ENCODE peak calls at places on chromosomes 13 and 19, in four cellular contexts. Y is HepG2, B is SK-N-SH, T is HCT116. I is an unnamed sample.

GRCh38 chr19:2278504-2279158 is 3.3 kb downstream of the PEAK3 start:
- DNase-seq in Y (no peak), B (peak), T (no peak), I (no peak)

GRCh38 chr13:50679321-50679720 is 164.2 kb downstream of the DLEU7 start:
- DNase-seq in Y (no peak), B (no peak), T (no peak), I (no peak)

GRCh38 chr19:27774827-27775226 is 1438.1 kb downstream of the UQCRFS1 start:
- DNase-seq in Y (peak), B (no peak), T (no peak), I (peak)

GRCh38 chr13:33116321-33117010 is 100.2 kb downstream of the KL start:
- DNase-seq in Y (peak), B (no peak), T (no peak), I (no peak)

GRCh38 chr19:43464089-43464775 is 1.2 kb downstream of the LYPD3 start:
- DNase-seq in Y (no peak), B (peak), T (no peak), I (peak)

GRCh38 chr13:90118467-90119071 is 1228.9 kb upstream of the MIR17HG start:
- DNase-seq in Y (no peak), B (no peak), T (no peak), I (no peak)

GRCh38 chr19:8306235-8307054 is 1.7 kb downstream of the CD320 start:
- DNase-seq in Y (no peak), B (no peak), T (no peak), I (peak)

GRCh38 chr19:50060107-50060506 is 34.3 kb downstream of the ZNF473 start:
- DNase-seq in Y (no peak), B (no peak), T (no peak), I (no peak)

GRCh38 chr19:2338055-2338615 is 9.7 kb downstream of the SPPL2B start:
- DNase-seq in Y (no peak), B (no peak), T (no peak), I (no peak)

GRCh38 chr13:104001766-104002165 is 935.5 kb upstream of the SLC10A2 start:
- DNase-seq in Y (no peak), B (no peak), T (no peak), I (no peak)

GRCh38 chr13:41458187-41458938 is 1.0 kb downstream of the RGCC start:
- DNase-seq in Y (no peak), B (peak), T (no peak), I (peak)
- TF ChIP-seq ELF1 in Y (no peak), B (no peak), T (no peak), I (no peak)

GRCh38 chr13:24985102-24985501 is 110.8 kb upstream of the PABPC3 start:
- DNase-seq in Y (no peak), B (no peak), T (no peak), I (no peak)
- TF ChIP-seq ELF1 in Y (no peak), B (no peak), T (no peak), I (no peak)

DNA sequence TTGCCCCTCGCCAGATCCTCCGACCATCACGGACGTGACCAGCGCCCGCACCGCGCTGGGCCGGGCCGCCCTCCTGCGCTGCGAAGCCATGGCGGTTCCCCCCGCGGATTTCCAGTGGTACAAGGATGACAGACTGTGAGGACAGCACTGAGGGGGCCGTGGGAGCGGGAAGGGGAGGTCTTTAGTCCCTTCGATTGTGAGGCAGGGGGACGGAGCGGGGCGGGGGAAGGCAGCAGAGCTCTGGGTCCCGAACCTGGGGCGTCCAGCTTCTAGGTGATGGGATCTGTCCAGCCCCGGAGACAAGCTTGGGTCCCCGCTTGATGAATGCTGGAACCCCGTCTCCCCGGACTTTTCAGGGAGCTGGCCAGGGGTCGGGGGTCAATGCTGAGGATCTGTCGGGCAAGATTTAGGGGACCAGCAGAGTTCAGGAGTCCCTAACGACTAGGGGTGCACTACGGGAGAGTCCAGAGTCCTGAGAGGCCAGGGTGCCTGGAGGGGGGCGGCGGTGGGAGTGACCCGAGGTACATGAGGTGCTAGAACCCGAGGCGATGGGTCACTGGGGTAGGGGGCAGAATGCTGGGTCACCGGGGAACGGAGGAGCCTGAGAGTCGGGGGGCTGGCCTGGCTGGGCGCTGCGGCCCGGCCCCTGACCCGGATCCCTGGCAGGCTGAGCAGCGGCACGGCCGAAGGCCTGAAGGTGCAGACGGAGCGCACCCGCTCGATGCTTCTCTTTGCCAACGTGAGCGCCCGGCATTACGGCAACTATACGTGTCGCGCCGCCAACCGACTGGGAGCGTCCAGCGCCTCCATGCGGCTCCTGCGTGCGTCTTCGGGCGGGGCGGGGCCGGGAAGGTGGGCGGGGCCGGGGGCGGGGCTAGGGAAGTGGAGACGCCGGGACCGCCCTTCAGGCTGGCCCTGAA is 14.6 kb downstream of the VSIG10L start:
- DNase-seq in Y (peak), B (no peak), T (no peak), I (peak)
- TF ChIP-seq ELF1 in Y (no peak), B (no peak), T (no peak), I (no peak)

GRCh38 chr13:22927008-22927393 is 253.8 kb upstream of the SGCG start:
- DNase-seq in Y (no peak), B (no peak), T (no peak), I (no peak)
- TF ChIP-seq ELF1 in Y (no peak), B (no peak), T (no peak), I (no peak)

GRCh38 chr13:86562876-86563275 is 763.7 kb upstream of the SLITRK6 start:
- DNase-seq in Y (no peak), B (no peak), T (no peak), I (no peak)
- TF ChIP-seq ELF1 in Y (no peak), B (no peak), T (no peak), I (no peak)

GRCh38 chr19:33767898-33768413 is 28.7 kb upstream of the KCTD15 start:
- DNase-seq in Y (peak), B (no peak), T (no peak), I (peak)
- TF ChIP-seq ELF1 in Y (no peak), B (no peak), T (no peak), I (no peak)

I was measured in K562.